ENCODE peak calls at places on chromosome 2, in five cellular contexts. V is endothelial cell of umbilical vein; P is SJSA1; J is choroid plexus epithelial cell; O is CD8-positive, alpha-beta T cell. L is an unnamed sample.

GRCh38 chr2:189111063-189111715 is 68.4 kb downstream of the COL5A2 start:
- DNase-seq in O (no peak), J (no peak), P (no peak), V (no peak), L (no peak)

GRCh38 chr2:213233438-213234330 is 50.6 kb upstream of the SPAG16 start:
- DNase-seq in P (no peak), V (no peak), O (no peak), J (no peak), L (no peak)

GRCh38 chr2:217074576-217075224 is 214.8 kb upstream of the TNP1 start:
- DNase-seq in J (peak; percentile 82), O (no peak), P (no peak), V (no peak), L (no peak)

GRCh38 chr2:233799087-233799665 is 21.0 kb downstream of the MROH2A start:
- DNase-seq in P (no peak), J (no peak), V (no peak), O (peak; percentile 1), L (no peak)

GRCh38 chr2:227774011-227774624 is 28.4 kb downstream of the SCYGR8 start:
- DNase-seq in O (no peak), J (peak; percentile 23), P (no peak), V (peak; percentile 22), L (peak; percentile 29)

GRCh38 chr2:157170299-157170698 is 87.2 kb upstream of the GALNT5 start:
- DNase-seq in P (no peak), O (no peak), J (peak; percentile 63), V (no peak), L (no peak)

GRCh38 chr2:128776461-128776971 is 457.8 kb upstream of the HS6ST1 start:
- DNase-seq in J (no peak), O (no peak), V (no peak), P (no peak), L (no peak)

GRCh38 chr2:29187926-29188325 is 72.7 kb downstream of the CLIP4 start:
- DNase-seq in P (no peak), O (no peak), J (no peak), V (no peak), L (no peak)

GRCh38 chr2:181058378-181059269 is 78.2 kb downstream of the UBE2E3 start:
- DNase-seq in P (peak; percentile 40), V (peak; percentile 53), O (peak; percentile 27), J (peak; percentile 62), L (peak; percentile 44)

GRCh38 chr2:28586864-28587263 is 91.0 kb downstream of the PLB1 start:
- DNase-seq in O (peak; percentile 56), J (no peak), V (no peak), P (no peak), L (no peak)

GRCh38 chr2:172698041-172698863 is 37.4 kb upstream of the RAPGEF4 start:
- DNase-seq in J (peak; percentile 85), V (peak; percentile 74), O (no peak), P (peak; percentile 93), L (peak; percentile 62)

GRCh38 chr2:145380436-145381017 is 860.6 kb upstream of the ZEB2 start:
- DNase-seq in V (peak; percentile 74), O (no peak), J (peak; percentile 80), P (peak; percentile 7), L (no peak)

GRCh38 chr2:180359522-180360282 is 352.6 kb upstream of the CWC22 start:
- DNase-seq in P (no peak), J (no peak), O (peak; percentile 14), V (no peak), L (peak; percentile 5)

GRCh38 chr2:150477347-150477746 is 10.1 kb downstream of the RND3 start:
- DNase-seq in V (no peak), O (no peak), P (no peak), J (peak; percentile 38), L (peak; percentile 92)

GRCh38 chr2:237299897-237300296 is 114.1 kb downstream of the COL6A3 start:
- DNase-seq in V (no peak), P (peak; percentile 57), J (peak; percentile 96), O (no peak), L (no peak)

GRCh38 chr2:181738074-181738473 is 57.8 kb upstream of the NEUROD1 start:
- DNase-seq in P (no peak), O (no peak), J (peak; percentile 57), V (peak; percentile 28), L (no peak)

GRCh38 chr2:86227685-86228084 is 28.4 kb downstream of the MRPL35 start:
- DNase-seq in O (no peak), P (no peak), V (no peak), J (no peak), L (no peak)

GRCh38 chr2:63192889-63193778 is 142.5 kb downstream of the OTX1 start:
- DNase-seq in O (no peak), V (no peak), P (no peak), J (peak; percentile 4), L (no peak)

GRCh38 chr2:160736629-160737028 is 243.0 kb upstream of the RBMS1 start:
- DNase-seq in V (peak; percentile 64), J (peak; percentile 67), P (peak; percentile 79), O (no peak), L (no peak)

GRCh38 chr2:145543155-145543554 is 1023.2 kb upstream of the ZEB2 start:
- DNase-seq in V (no peak), P (no peak), O (no peak), J (no peak), L (no peak)

GRCh38 chr2:20430035-20430434 is 16.8 kb upstream of the RHOB start:
- DNase-seq in V (no peak), P (no peak), O (no peak), J (no peak), L (no peak)

GRCh38 chr2:235003096-235003775 is 51.4 kb downstream of the SH3BP4 start:
- DNase-seq in P (no peak), V (no peak), J (no peak), O (no peak), L (no peak)

GRCh38 chr2:134181219-134181618 is 72.7 kb upstream of the MGAT5 start:
- DNase-seq in P (no peak), V (no peak), J (no peak), O (peak; percentile 58), L (peak; percentile 67)

GRCh38 chr2:196399736-196400691 is 228.6 kb upstream of the STK17B start:
- DNase-seq in P (peak; percentile 77), O (no peak), J (peak; percentile 97), V (peak; percentile 97), L (no peak)

GRCh38 chr2:12619975-12620374 is 96.8 kb upstream of the TRIB2 start:
- DNase-seq in J (peak; percentile 94), O (no peak), V (no peak), P (no peak), L (no peak)

GRCh38 chr2:222711315-222711940 is 40.0 kb downstream of the MOGAT1 start:
- DNase-seq in O (no peak), P (no peak), V (no peak), J (no peak), L (no peak)

GRCh38 chr2:10438688-10439087 is 9.4 kb downstream of the ODC1 start:
- DNase-seq in P (no peak), V (no peak), J (no peak), O (no peak), L (no peak)

GRCh38 chr2:133627741-133628140 is 59.5 kb upstream of the NCKAP5 start:
- DNase-seq in O (no peak), J (no peak), V (no peak), P (no peak), L (no peak)

GRCh38 chr2:144304127-144304665 is 215.7 kb downstream of the ZEB2 start:
- DNase-seq in P (no peak), O (no peak), J (no peak), V (no peak), L (no peak)

GRCh38 chr2:127415593-127416485 is 2.4 kb upstream of the PROC start:
- DNase-seq in J (peak; percentile 40), O (peak; percentile 79), V (peak; percentile 58), P (no peak), L (peak; percentile 91)

GRCh38 chr2:234286956-234287355 is 209.9 kb downstream of the ARL4C start:
- DNase-seq in P (peak; percentile 27), V (no peak), O (no peak), J (no peak), L (no peak)

GRCh38 chr2:112256654-112257053 is 1.8 kb upstream of the ZC3H8 start:
- DNase-seq in O (no peak), J (no peak), V (no peak), P (no peak), L (no peak)

GRCh38 chr2:112257575-112257974 is 2.7 kb upstream of the ZC3H8 start:
- DNase-seq in P (no peak), V (no peak), O (no peak), J (peak; percentile 26), L (no peak)

GRCh38 chr2:112260295-112260625 is 5.4 kb upstream of the ZC3H8 start:
- DNase-seq in P (no peak), O (no peak), V (no peak), J (no peak), L (no peak)

GRCh38 chr2:112262876-112263275 is 8.0 kb upstream of the ZC3H8 start:
- DNase-seq in J (no peak), P (no peak), V (no peak), O (no peak), L (no peak)

GRCh38 chr2:112259509-112260294 is 4.9 kb upstream of the ZC3H8 start:
- DNase-seq in V (peak; percentile 83), O (peak; percentile 87), J (peak; percentile 87), P (peak; percentile 48), L (peak; percentile 70)
- H3K4me3 ChIP-seq in V (no peak overlapping the region), O (peak overlapping the region; percentile 18), J (peak overlapping the region; percentile 4), P (no peak overlapping the region), L (no peak overlapping the region)

GRCh38 chr2:45007356-45007755 is 1.9 kb downstream of the SIX2 start:
- DNase-seq in O (no peak), V (no peak), P (no peak), J (no peak), L (no peak)
- H3K4me3 ChIP-seq in O (no peak overlapping the region), V (no peak overlapping the region), P (no peak overlapping the region), J (peak overlapping the region; percentile 67), L (no peak overlapping the region)

GRCh38 chr2:238848941-238849853 is 1.3 kb downstream of the TWIST2 start:
- DNase-seq in V (peak; percentile 26), J (peak; percentile 41), O (no peak), P (peak; percentile 57), L (no peak)

GRCh38 chr2:238851026-238851425 is 3.1 kb downstream of the TWIST2 start:
- DNase-seq in P (no peak), V (no peak), J (no peak), O (no peak), L (no peak)

GRCh38 chr2:238848566-238848940 is 668 bp downstream of the TWIST2 start:
- DNase-seq in O (no peak), V (no peak), P (no peak), J (no peak), L (no peak)

GRCh38 chr2:238851751-238852150 is 3.9 kb downstream of the TWIST2 start:
- DNase-seq in O (no peak), J (no peak), P (no peak), V (no peak), L (no peak)

GRCh38 chr2:238850096-238850495 is 2.2 kb downstream of the TWIST2 start:
- DNase-seq in P (no peak), V (no peak), O (no peak), J (no peak), L (no peak)
- H3K4me3 ChIP-seq in P (peak overlapping the region; percentile 72), V (no peak overlapping the region), O (no peak overlapping the region), J (peak overlapping the region; percentile 78), L (no peak overlapping the region)

DNA sequence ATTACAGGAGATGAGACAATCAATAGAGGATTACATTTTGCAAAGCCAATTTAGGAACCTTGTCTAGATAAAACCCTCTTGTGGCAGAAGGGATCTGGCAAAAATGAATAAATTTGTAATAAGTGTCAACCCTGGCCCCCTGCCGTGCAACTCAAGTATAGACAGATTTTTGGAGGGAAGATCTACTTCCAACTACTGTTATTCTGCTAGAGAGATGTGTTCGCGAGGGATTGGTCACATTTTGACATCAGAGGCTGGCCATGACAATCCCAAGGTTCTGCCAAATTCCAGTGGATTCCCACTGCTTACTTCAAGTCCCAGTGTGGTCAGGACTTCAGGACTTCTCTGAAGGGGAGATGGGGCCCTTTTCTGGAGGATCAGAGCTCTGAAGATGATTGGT is 192.6 kb downstream of the SH3RF3 start:
- DNase-seq in P (no peak), V (no peak), J (no peak), O (no peak), L (no peak)
- H3K4me3 ChIP-seq in P (no peak overlapping the region), V (no peak overlapping the region), J (no peak overlapping the region), O (no peak overlapping the region), L (no peak overlapping the region)